ENCODE peak calls at places on chromosome 1, in eight cellular contexts. S, J, V, H, K, I, G and C are unnamed samples.
A peak's percentile ranks its signal among the peaks of the same experiment; 100 is the strongest.

GRCh38 chr1:66739401-66740157 is 12.7 kb upstream of the DYNLT5 start:
- DNase-seq in S (peak; percentile 8), J (no peak), V (no peak), H (no peak), K (no peak), I (no peak), G (no peak), C (no peak)

GRCh38 chr1:91826649-91827048 is 59.3 kb downstream of the TGFBR3 start:
- DNase-seq in S (no peak), J (no peak), V (no peak), H (no peak), K (no peak), I (no peak), G (no peak), C (no peak)

GRCh38 chr1:165600793-165601192 is 30.2 kb upstream of the MGST3 start:
- DNase-seq in S (no peak), J (no peak), V (no peak), H (no peak), K (no peak), I (no peak), G (no peak), C (no peak)

GRCh38 chr1:94743866-94744265 is 76.3 kb upstream of the SLC44A3 start:
- DNase-seq in S (no peak), J (peak; percentile 73), V (no peak), H (no peak), K (peak; percentile 72), I (no peak), G (peak; percentile 80), C (no peak)

GRCh38 chr1:97190326-97190725 is 468.7 kb downstream of the PTBP2 start:
- DNase-seq in S (no peak), J (peak; percentile 42), V (no peak), H (no peak), K (peak; percentile 62), I (no peak), G (no peak), C (peak; percentile 71)

GRCh38 chr1:230677200-230677599 is 34.9 kb downstream of the COG2 start:
- DNase-seq in S (no peak), J (no peak), V (no peak), H (no peak), K (no peak), I (no peak), G (no peak), C (no peak)

GRCh38 chr1:42463906-42464305 is 820 bp downstream of the CCDC30 start:
- DNase-seq in S (no peak), J (no peak), V (no peak), H (no peak), K (no peak), I (no peak), G (no peak), C (no peak)

GRCh38 chr1:236280438-236281285 is 1.1 kb downstream of the ERO1B start:
- DNase-seq in S (peak; percentile 38), J (no peak), V (no peak), H (peak; percentile 57), K (peak; percentile 11), I (no peak), G (peak; percentile 66), C (no peak)

GRCh38 chr1:23420778-23421177 is 3.8 kb downstream of the TCEA3 start:
- DNase-seq in S (no peak), J (no peak), V (no peak), H (no peak), K (no peak), I (no peak), G (no peak), C (no peak)

DNA sequence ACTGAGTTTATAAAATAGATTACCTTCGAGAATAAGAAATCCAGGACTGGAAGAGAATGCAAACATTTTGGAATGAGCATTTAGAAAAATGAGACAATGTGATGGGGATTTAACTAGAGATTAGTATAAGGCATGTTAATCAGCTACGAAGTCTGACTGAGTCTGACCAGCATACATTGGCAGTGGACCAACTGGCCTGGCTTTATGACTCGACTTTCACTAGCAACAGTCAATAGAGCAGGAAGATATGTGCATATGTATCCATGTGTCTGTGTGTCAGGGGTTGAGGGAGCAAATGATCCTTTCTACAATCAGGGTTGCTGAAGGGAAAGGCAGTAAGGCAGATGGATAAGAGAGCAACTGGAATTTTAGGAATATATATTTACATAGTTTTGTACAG is 645.5 kb downstream of the PLA2G4A start:
- DNase-seq in S (no peak), J (peak; percentile 53), V (no peak), H (no peak), K (peak; percentile 62), I (no peak), G (no peak), C (peak; percentile 43)
- TF ChIP-seq CTCF in S (no peak), J (no peak), V (no peak), H (no peak), K (no peak), I (no peak), G (no peak), C (no peak)

GRCh38 chr1:33711511-33711910 is 152.4 kb upstream of the HMGB4 start:
- DNase-seq in S (no peak), J (no peak), V (no peak), H (no peak), K (no peak), I (no peak), G (no peak), C (no peak)
- H3K4me3 ChIP-seq in S (no peak overlapping the region), J (no peak overlapping the region), V (no peak overlapping the region), H (no peak overlapping the region), K (no peak overlapping the region), I (no peak overlapping the region), G (no peak overlapping the region), C (no peak overlapping the region)

GRCh38 chr1:15885701-15886612 is 38.5 kb downstream of the SPEN start:
- DNase-seq in S (peak; percentile 91), J (peak; percentile 97), V (peak; percentile 97), H (peak; percentile 51), K (peak; percentile 96), I (peak; percentile 96), G (peak; percentile 99), C (peak; percentile 93)
- TF ChIP-seq CTCF in S (no peak), J (peak; percentile 47), V (no peak), H (peak; percentile 15), K (peak; percentile 31), I (no peak), G (no peak), C (no peak)

DNA sequence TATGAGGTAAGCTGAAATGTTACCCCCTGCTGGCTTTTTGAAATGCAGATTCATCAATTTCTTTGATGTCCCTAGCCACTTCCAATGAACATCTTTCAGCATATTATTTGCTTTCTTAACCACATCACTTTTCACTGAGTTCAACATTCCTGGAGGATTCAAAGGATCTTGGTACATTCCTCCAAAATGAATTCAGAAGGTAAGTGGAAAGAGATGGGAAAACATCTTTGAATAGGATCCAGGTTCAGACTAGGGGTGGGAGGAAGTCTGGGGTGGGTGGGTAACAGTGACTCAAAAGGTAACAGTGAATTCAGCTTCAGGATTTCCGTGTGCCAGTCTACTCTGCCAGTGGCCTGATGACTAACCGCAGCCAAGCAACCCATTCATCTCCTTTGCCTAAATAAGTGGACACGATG is 180.7 kb downstream of the ZC3H11B start:
- DNase-seq in S (no peak), J (no peak), V (no peak), H (no peak), K (no peak), I (no peak), G (no peak), C (no peak)
- H3K4me3 ChIP-seq in S (no peak overlapping the region), J (no peak overlapping the region), V (no peak overlapping the region), H (no peak overlapping the region), K (no peak overlapping the region), I (no peak overlapping the region), G (no peak overlapping the region), C (no peak overlapping the region)

GRCh38 chr1:11907275-11908138 is 18.7 kb downstream of the KIAA2013 start:
- DNase-seq in S (peak; percentile 96), J (peak; percentile 97), V (peak; percentile 89), H (peak; percentile 88), K (peak; percentile 97), I (peak; percentile 75), G (peak; percentile 97), C (peak; percentile 90)
- TF ChIP-seq CTCF in S (peak; percentile 78), J (peak; percentile 83), V (peak; percentile 80), H (peak; percentile 83), K (peak; percentile 92), I (peak; percentile 75), G (peak; percentile 85), C (peak; percentile 69)

GRCh38 chr1:88655145-88655544 is 28.9 kb upstream of the PKN2 start:
- DNase-seq in S (no peak), J (no peak), V (no peak), H (no peak), K (no peak), I (no peak), G (no peak), C (no peak)
- H3K4me3 ChIP-seq in S (no peak overlapping the region), J (no peak overlapping the region), V (no peak overlapping the region), H (no peak overlapping the region), K (no peak overlapping the region), I (no peak overlapping the region), G (no peak overlapping the region), C (no peak overlapping the region)

GRCh38 chr1:160342953-160343869 is at the start of the genes COPA and NCSTN:
- DNase-seq in S (peak; percentile 98), J (peak; percentile 97), V (peak; percentile 93), H (peak; percentile 91), K (peak; percentile 98), I (peak; percentile 82), G (peak; percentile 96), C (peak; percentile 96)
- TF ChIP-seq CTCF in S (no peak), J (no peak), V (no peak), H (no peak), K (peak; percentile 24), I (no peak), G (no peak), C (peak; percentile 7)

DNA sequence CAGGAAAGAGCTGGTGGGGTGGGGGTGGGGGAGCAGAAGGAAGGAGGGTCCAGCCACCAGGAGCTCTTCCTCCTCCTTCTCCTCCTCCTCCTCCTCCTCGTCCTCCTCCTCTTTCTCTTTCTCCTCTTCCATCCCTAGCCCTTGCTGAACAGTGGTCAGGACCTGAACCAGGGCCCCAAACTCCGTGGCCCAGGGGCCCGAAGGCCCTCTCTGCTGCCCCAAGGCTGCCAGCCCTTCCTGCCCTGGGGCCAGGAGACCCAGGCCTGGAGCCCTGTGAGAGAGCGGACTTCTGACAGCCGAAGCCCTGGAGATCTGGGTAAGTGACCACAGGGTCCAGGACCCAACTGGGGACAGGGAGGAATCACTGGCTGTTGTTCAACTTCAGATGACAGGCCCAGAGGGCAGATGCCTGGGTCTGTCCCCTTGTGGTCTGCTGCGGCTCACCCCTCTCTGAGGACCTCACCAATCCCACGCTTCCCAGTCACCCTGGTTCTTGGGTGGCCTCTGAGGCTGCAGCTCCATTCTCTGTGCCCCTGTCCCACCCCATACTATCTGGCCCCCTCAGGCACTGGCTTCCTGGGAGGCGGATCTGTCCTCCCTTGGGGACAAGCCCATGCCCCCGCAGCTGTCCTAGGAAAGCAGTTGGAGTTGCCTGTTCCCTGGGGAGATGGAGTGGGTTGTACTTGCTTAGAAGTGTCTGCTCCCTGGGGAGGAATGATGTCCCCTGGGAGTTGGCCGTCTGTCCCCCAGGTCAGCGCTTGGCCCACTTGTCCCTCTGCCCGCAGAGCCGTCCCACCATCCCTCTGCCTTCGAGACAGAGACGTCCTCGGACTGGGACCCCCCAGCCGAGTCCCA is 51.8 kb downstream of the VWA5B1 start:
- DNase-seq in S (no peak), J (no peak), V (no peak), H (no peak), K (no peak), I (no peak), G (no peak), C (no peak)
- H3K4me3 ChIP-seq in S (peak overlapping the region; percentile 40), J (no peak overlapping the region), V (peak overlapping the region; percentile 45), H (no peak overlapping the region), K (no peak overlapping the region), I (no peak overlapping the region), G (peak overlapping the region; percentile 32), C (no peak overlapping the region)